ENCODE peak calls at places on chromosomes 6 and 20, in four cellular contexts. One of them, this sample, is unnamed.

GRCh38 chr6:77458421-77458820 is 4.9 kb downstream of the HTR1B start:
- DNase-seq in astrocyte of the spinal cord: no peak
- DNase-seq in foreskin fibroblast: no peak
- DNase-seq in gastrocnemius medialis: no peak
- DNase-seq in this sample: no peak

GRCh38 chr6:132814716-132815570 is 574 bp downstream of the RPS12 start:
- DNase-seq in astrocyte of the spinal cord: no peak
- DNase-seq in foreskin fibroblast: no peak
- DNase-seq in gastrocnemius medialis: no peak
- DNase-seq in this sample: peak

GRCh38 chr6:166623318-166623717 is 3.7 kb downstream of the RPS6KA2 start:
- DNase-seq in gastrocnemius medialis: peak
- DNase-seq in foreskin fibroblast: no peak
- DNase-seq in astrocyte of the spinal cord: no peak
- DNase-seq in this sample: peak

GRCh38 chr6:39794231-39794630 is 2.1 kb downstream of the DAAM2 start:
- DNase-seq in gastrocnemius medialis: no peak
- DNase-seq in astrocyte of the spinal cord: no peak
- DNase-seq in foreskin fibroblast: no peak
- DNase-seq in this sample: no peak

GRCh38 chr6:136753624-136754023 is 38.7 kb downstream of the MAP3K5 start:
- DNase-seq in astrocyte of the spinal cord: no peak
- DNase-seq in gastrocnemius medialis: no peak
- DNase-seq in foreskin fibroblast: no peak
- DNase-seq in this sample: no peak

GRCh38 chr6:31386099-31386498 is 17.3 kb upstream of the MICA start:
- DNase-seq in astrocyte of the spinal cord: no peak
- DNase-seq in gastrocnemius medialis: no peak
- DNase-seq in foreskin fibroblast: no peak
- DNase-seq in this sample: no peak

GRCh38 chr20:63167026-63167917 is 48.7 kb downstream of the YTHDF1 start:
- DNase-seq in astrocyte of the spinal cord: no peak
- DNase-seq in gastrocnemius medialis: no peak
- DNase-seq in foreskin fibroblast: no peak
- DNase-seq in this sample: no peak

GRCh38 chr6:42378536-42378935 is 73.2 kb downstream of the TRERF1 start:
- DNase-seq in foreskin fibroblast: no peak
- DNase-seq in astrocyte of the spinal cord: no peak
- DNase-seq in gastrocnemius medialis: no peak
- DNase-seq in this sample: no peak

GRCh38 chr6:126937426-126937825 is 181.0 kb upstream of the RSPO3 start:
- DNase-seq in astrocyte of the spinal cord: no peak
- DNase-seq in gastrocnemius medialis: no peak
- DNase-seq in foreskin fibroblast: no peak
- DNase-seq in this sample: peak

GRCh38 chr6:170529839-170530520 is 23.1 kb downstream of the PSMB1 start:
- DNase-seq in gastrocnemius medialis: peak
- DNase-seq in astrocyte of the spinal cord: peak
- DNase-seq in foreskin fibroblast: peak
- DNase-seq in this sample: peak

GRCh38 chr6:28693751-28694443 is 168.2 kb downstream of the GPX5 start:
- DNase-seq in astrocyte of the spinal cord: no peak
- DNase-seq in foreskin fibroblast: no peak
- DNase-seq in gastrocnemius medialis: no peak
- DNase-seq in this sample: no peak

GRCh38 chr6:156857573-156857972 is 80.4 kb downstream of the ARID1B start:
- DNase-seq in gastrocnemius medialis: no peak
- DNase-seq in foreskin fibroblast: no peak
- DNase-seq in astrocyte of the spinal cord: peak
- DNase-seq in this sample: peak

GRCh38 chr6:141133346-141133745 is 999.4 kb upstream of the GJE1 start:
- DNase-seq in astrocyte of the spinal cord: no peak
- DNase-seq in foreskin fibroblast: no peak
- DNase-seq in gastrocnemius medialis: no peak
- DNase-seq in this sample: peak

GRCh38 chr6:27250955-27251671 is 3.6 kb downstream of the PRSS16 start:
- DNase-seq in foreskin fibroblast: no peak
- DNase-seq in astrocyte of the spinal cord: no peak
- DNase-seq in gastrocnemius medialis: no peak
- DNase-seq in this sample: peak

GRCh38 chr6:157240059-157240959 is 83.0 kb downstream of the TMEM242 start:
- DNase-seq in astrocyte of the spinal cord: peak
- DNase-seq in foreskin fibroblast: peak
- DNase-seq in gastrocnemius medialis: peak
- DNase-seq in this sample: peak

GRCh38 chr6:154318711-154319110 is 37.9 kb downstream of the IPCEF1 start:
- DNase-seq in foreskin fibroblast: no peak
- DNase-seq in gastrocnemius medialis: no peak
- DNase-seq in astrocyte of the spinal cord: no peak
- DNase-seq in this sample: peak

GRCh38 chr6:111824608-111825337 is 48.5 kb downstream of the FYN start:
- DNase-seq in foreskin fibroblast: no peak
- DNase-seq in gastrocnemius medialis: no peak
- DNase-seq in astrocyte of the spinal cord: no peak
- DNase-seq in this sample: peak

GRCh38 chr6:36746251-36746650 is 48.6 kb downstream of the RAB44 start:
- DNase-seq in foreskin fibroblast: no peak
- DNase-seq in gastrocnemius medialis: no peak
- DNase-seq in astrocyte of the spinal cord: no peak
- DNase-seq in this sample: no peak

GRCh38 chr20:10671850-10672578 is 1.8 kb downstream of the JAG1 start:
- DNase-seq in astrocyte of the spinal cord: peak
- DNase-seq in foreskin fibroblast: peak
- DNase-seq in gastrocnemius medialis: peak
- DNase-seq in this sample: peak

GRCh38 chr6:166257911-166258318 is 50.3 kb downstream of the PRR18 start:
- DNase-seq in astrocyte of the spinal cord: no peak
- DNase-seq in gastrocnemius medialis: no peak
- DNase-seq in foreskin fibroblast: no peak
- DNase-seq in this sample: no peak

GRCh38 chr6:119350202-119351004 is 842 bp upstream of the MAN1A1 start:
- DNase-seq in astrocyte of the spinal cord: peak
- DNase-seq in foreskin fibroblast: peak
- DNase-seq in gastrocnemius medialis: no peak
- DNase-seq in this sample: peak

GRCh38 chr20:13402171-13402760 is 181.2 kb downstream of the ISM1 start:
- DNase-seq in gastrocnemius medialis: no peak
- DNase-seq in foreskin fibroblast: no peak
- DNase-seq in astrocyte of the spinal cord: no peak
- DNase-seq in this sample: no peak

GRCh38 chr6:120869397-120869796 is 464.9 kb downstream of the TBC1D32 start:
- DNase-seq in astrocyte of the spinal cord: peak
- DNase-seq in gastrocnemius medialis: no peak
- DNase-seq in foreskin fibroblast: no peak
- DNase-seq in this sample: peak

GRCh38 chr6:88728756-88729155 is 234.7 kb downstream of the RNGTT start:
- DNase-seq in astrocyte of the spinal cord: no peak
- DNase-seq in gastrocnemius medialis: no peak
- DNase-seq in foreskin fibroblast: no peak
- DNase-seq in this sample: no peak

GRCh38 chr6:156778615-156779205 is 1.5 kb downstream of the ARID1B start:
- DNase-seq in foreskin fibroblast: peak
- DNase-seq in astrocyte of the spinal cord: peak
- DNase-seq in gastrocnemius medialis: peak
- DNase-seq in this sample: peak

GRCh38 chr6:15913573-15913972 is 215.3 kb upstream of the MYLIP start:
- DNase-seq in foreskin fibroblast: no peak
- DNase-seq in astrocyte of the spinal cord: no peak
- DNase-seq in gastrocnemius medialis: no peak
- DNase-seq in this sample: no peak

GRCh38 chr6:159149641-159150040 is 19.6 kb upstream of the FNDC1 start:
- DNase-seq in gastrocnemius medialis: no peak
- DNase-seq in foreskin fibroblast: peak
- DNase-seq in astrocyte of the spinal cord: no peak
- DNase-seq in this sample: no peak

GRCh38 chr20:49573900-49574416 is 6.0 kb upstream of the PTGIS start:
- DNase-seq in foreskin fibroblast: peak
- DNase-seq in gastrocnemius medialis: no peak
- DNase-seq in astrocyte of the spinal cord: no peak
- DNase-seq in this sample: peak

GRCh38 chr6:157461000-157461915 is 80.3 kb downstream of the ZDHHC14 start:
- DNase-seq in foreskin fibroblast: no peak
- DNase-seq in gastrocnemius medialis: no peak
- DNase-seq in astrocyte of the spinal cord: peak
- DNase-seq in this sample: peak

GRCh38 chr20:8667306-8667705 is 401.6 kb upstream of the PLCB4 start:
- DNase-seq in foreskin fibroblast: no peak
- DNase-seq in astrocyte of the spinal cord: no peak
- DNase-seq in gastrocnemius medialis: no peak
- DNase-seq in this sample: peak

DNA sequence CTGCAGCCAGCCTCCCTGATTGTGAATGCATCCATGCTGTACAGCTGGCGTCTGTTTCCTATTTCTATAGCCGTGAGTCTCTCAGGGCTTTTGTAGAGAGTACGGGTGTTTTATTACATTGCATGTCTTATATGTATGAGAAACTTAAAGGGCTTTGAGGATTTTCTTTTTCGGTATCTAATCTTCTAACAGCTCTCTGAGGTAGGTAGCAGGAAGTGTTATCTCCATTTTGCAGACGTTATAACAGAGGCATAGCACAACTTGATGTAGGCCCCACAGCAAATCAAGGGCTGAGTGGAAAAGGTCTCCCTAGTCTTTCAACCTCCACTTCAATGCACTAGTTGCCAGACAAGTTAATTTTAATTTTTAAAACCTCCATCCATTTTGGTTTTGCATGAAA is 272.8 kb downstream of the PRL start:
- DNase-seq in gastrocnemius medialis: no peak
- DNase-seq in astrocyte of the spinal cord: no peak
- DNase-seq in foreskin fibroblast: no peak
- DNase-seq in this sample: no peak
- H3K4me3 ChIP-seq in gastrocnemius medialis: no peak
- H3K4me3 ChIP-seq in astrocyte of the spinal cord: no peak
- H3K4me3 ChIP-seq in foreskin fibroblast: no peak
- H3K4me3 ChIP-seq in this sample: no peak

DNA sequence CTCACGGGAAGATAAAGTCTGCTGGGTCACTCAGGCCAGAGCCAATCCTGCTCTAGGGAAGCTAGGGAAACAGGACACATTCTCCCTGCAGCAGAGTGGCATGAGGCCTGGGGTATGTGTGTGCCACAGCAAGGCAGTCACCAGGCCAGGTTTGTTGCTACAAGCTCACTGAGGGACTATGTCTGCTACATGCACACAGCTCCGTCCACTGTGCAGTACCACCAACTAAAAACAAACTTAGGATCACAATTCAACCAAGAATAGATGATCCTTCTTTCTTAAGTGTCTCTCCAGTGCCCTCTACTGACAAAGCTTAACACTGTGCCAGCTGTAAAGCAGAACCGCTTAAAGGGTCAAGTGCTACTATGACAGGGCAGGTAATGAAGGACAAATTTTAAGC is 192.5 kb downstream of the PTPRK start:
- DNase-seq in astrocyte of the spinal cord: no peak
- DNase-seq in foreskin fibroblast: peak
- DNase-seq in gastrocnemius medialis: no peak
- DNase-seq in this sample: peak
- TF ChIP-seq CTCF in astrocyte of the spinal cord: peak
- TF ChIP-seq CTCF in foreskin fibroblast: peak
- TF ChIP-seq CTCF in gastrocnemius medialis: no peak
- TF ChIP-seq CTCF in this sample: peak

DNA sequence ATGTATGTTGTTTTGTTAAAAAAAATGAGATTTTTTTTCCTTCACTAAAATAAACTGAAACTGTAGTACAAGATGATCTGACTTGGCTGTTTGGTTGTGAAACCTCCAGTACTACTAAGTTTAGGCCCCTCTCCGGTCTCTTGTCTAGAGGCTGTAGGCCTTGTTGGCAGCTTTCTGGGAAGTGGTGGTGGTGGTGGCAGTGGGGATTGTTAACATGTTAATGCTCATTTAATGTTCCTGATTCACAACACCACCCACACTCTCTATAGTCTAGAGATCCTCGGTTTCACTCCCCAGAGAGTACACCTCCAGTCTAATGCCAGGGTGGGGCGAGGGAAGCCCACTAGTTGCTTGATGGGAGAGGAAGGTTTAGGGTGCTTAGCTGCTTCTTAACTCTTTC is 24.1 kb downstream of the STK4 start:
- DNase-seq in foreskin fibroblast: no peak
- DNase-seq in gastrocnemius medialis: no peak
- DNase-seq in astrocyte of the spinal cord: peak
- DNase-seq in this sample: peak
- H3K4me3 ChIP-seq in foreskin fibroblast: peak
- H3K4me3 ChIP-seq in gastrocnemius medialis: no peak
- H3K4me3 ChIP-seq in astrocyte of the spinal cord: no peak
- H3K4me3 ChIP-seq in this sample: peak

DNA sequence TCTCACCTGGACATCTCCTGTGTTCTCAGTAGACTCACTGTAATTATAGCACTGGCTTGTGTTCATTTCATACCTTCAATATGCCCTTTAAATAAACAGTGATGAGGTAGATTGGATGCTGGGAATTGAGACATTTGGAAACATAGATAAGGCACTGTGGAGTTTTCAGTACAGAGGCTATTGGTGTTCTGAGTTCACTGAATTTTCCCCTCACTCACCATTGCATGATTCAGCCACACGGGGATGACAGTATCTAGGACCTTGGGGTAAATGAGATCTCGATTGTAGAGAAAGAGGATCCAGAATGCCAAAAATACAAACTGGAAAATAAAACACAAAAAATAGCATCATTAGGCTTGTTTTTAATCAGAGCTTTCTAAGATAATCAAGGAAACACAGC is 12.5 kb downstream of the ADTRP start:
- DNase-seq in gastrocnemius medialis: no peak
- DNase-seq in astrocyte of the spinal cord: peak
- DNase-seq in foreskin fibroblast: no peak
- DNase-seq in this sample: peak
- TF ChIP-seq CTCF in gastrocnemius medialis: no peak
- TF ChIP-seq CTCF in astrocyte of the spinal cord: peak
- TF ChIP-seq CTCF in foreskin fibroblast: no peak
- TF ChIP-seq CTCF in this sample: no peak

GRCh38 chr20:2449386-2449785 is 21.2 kb downstream of the SNRPB start:
- DNase-seq in astrocyte of the spinal cord: no peak
- DNase-seq in foreskin fibroblast: no peak
- DNase-seq in gastrocnemius medialis: no peak
- DNase-seq in this sample: no peak

GRCh38 chr20:2455771-2456497 is 14.7 kb downstream of the SNRPB start:
- DNase-seq in astrocyte of the spinal cord: no peak
- DNase-seq in gastrocnemius medialis: no peak
- DNase-seq in foreskin fibroblast: no peak
- DNase-seq in this sample: no peak

GRCh38 chr20:2453792-2454191 is 16.8 kb downstream of the SNRPB start:
- DNase-seq in astrocyte of the spinal cord: no peak
- DNase-seq in gastrocnemius medialis: no peak
- DNase-seq in foreskin fibroblast: no peak
- DNase-seq in this sample: no peak

GRCh38 chr20:2451422-2451821 is 19.2 kb downstream of the SNRPB start:
- DNase-seq in astrocyte of the spinal cord: no peak
- DNase-seq in foreskin fibroblast: no peak
- DNase-seq in gastrocnemius medialis: no peak
- DNase-seq in this sample: no peak

GRCh38 chr20:2451939-2452732 is 18.5 kb downstream of the SNRPB start:
- DNase-seq in gastrocnemius medialis: peak
- DNase-seq in foreskin fibroblast: peak
- DNase-seq in astrocyte of the spinal cord: peak
- DNase-seq in this sample: peak
- H3K4me3 ChIP-seq in gastrocnemius medialis: no peak
- H3K4me3 ChIP-seq in foreskin fibroblast: no peak
- H3K4me3 ChIP-seq in astrocyte of the spinal cord: no peak
- H3K4me3 ChIP-seq in this sample: no peak

This sample was measured in cardiac fibroblast.